ENCODE peak calls at places on chromosomes 5 and 9, in four cellular contexts. W, F, K and E are unnamed samples.
A peak's percentile ranks its signal among the peaks of the same experiment; 100 is the strongest.

GRCh38 chr9:19759066-19759465 is 29.8 kb downstream of the SLC24A2 start:
- DNase-seq in W (no peak), F (no peak), K (no peak), E (no peak)

GRCh38 chr5:113345261-113345940 is 89.4 kb downstream of the TSSK1B start:
- DNase-seq in W (no peak), F (peak; percentile 80), K (no peak), E (no peak)

GRCh38 chr5:137113161-137113560 is 386.0 kb downstream of the SPOCK1 start:
- DNase-seq in W (no peak), F (no peak), K (no peak), E (no peak)

GRCh38 chr5:93151896-93152295 is 429.1 kb downstream of the NR2F1-AS1 start:
- DNase-seq in W (no peak), F (no peak), K (no peak), E (no peak)

GRCh38 chr5:30832519-30832918 is 361.0 kb upstream of the CDH6 start:
- DNase-seq in W (no peak), F (peak; percentile 3), K (no peak), E (no peak)

GRCh38 chr5:139138790-139139189 is 59.4 kb downstream of the SIL1 start:
- DNase-seq in W (no peak), F (peak; percentile 55), K (peak; percentile 33), E (no peak)

GRCh38 chr9:34568783-34569182 is 20.7 kb downstream of the CNTFR start:
- DNase-seq in W (no peak), F (no peak), K (no peak), E (no peak)

GRCh38 chr5:15560421-15560820 is 60.4 kb downstream of the FBXL7 start:
- DNase-seq in W (no peak), F (no peak), K (no peak), E (no peak)

GRCh38 chr5:174314261-174314660 is 268.8 kb downstream of the NSG2 start:
- DNase-seq in W (no peak), F (no peak), K (no peak), E (no peak)

GRCh38 chr9:130215341-130216119 is 43.3 kb downstream of the NCS1 start:
- DNase-seq in W (no peak), F (peak; percentile 78), K (no peak), E (no peak)

GRCh38 chr5:153551537-153552079 is 61.1 kb downstream of the GRIA1 start:
- DNase-seq in W (no peak), F (peak; percentile 89), K (no peak), E (peak; percentile 51)

GRCh38 chr5:11903614-11904269 is 504 bp downstream of the CTNND2 start:
- DNase-seq in W (peak; percentile 76), F (no peak), K (no peak), E (no peak)

GRCh38 chr9:111263116-111263515 is 66.9 kb downstream of the OR2K2 start:
- DNase-seq in W (no peak), F (no peak), K (no peak), E (no peak)

GRCh38 chr9:78074385-78075291 is 43.0 kb upstream of the GNAQ start:
- DNase-seq in W (no peak), F (peak; percentile 21), K (no peak), E (no peak)

GRCh38 chr5:79513519-79514390 is at the start of gene HOMER1:
- DNase-seq in W (peak; percentile 88), F (peak; percentile 77), K (peak; percentile 82), E (peak; percentile 51)

GRCh38 chr5:1101991-1102713 is 9.7 kb downstream of the SLC12A7 start:
- DNase-seq in W (no peak), F (peak; percentile 31), K (peak; percentile 61), E (no peak)

GRCh38 chr5:55173696-55174101 is 722 bp upstream of the CDC20B start:
- DNase-seq in W (no peak), F (no peak), K (no peak), E (no peak)

GRCh38 chr5:108536321-108536720 is 154.4 kb upstream of the FBXL17 start:
- DNase-seq in W (no peak), F (no peak), K (no peak), E (no peak)

GRCh38 chr5:144198386-144198785 is 27.7 kb downstream of the KCTD16 start:
- DNase-seq in W (no peak), F (no peak), K (no peak), E (no peak)

DNA sequence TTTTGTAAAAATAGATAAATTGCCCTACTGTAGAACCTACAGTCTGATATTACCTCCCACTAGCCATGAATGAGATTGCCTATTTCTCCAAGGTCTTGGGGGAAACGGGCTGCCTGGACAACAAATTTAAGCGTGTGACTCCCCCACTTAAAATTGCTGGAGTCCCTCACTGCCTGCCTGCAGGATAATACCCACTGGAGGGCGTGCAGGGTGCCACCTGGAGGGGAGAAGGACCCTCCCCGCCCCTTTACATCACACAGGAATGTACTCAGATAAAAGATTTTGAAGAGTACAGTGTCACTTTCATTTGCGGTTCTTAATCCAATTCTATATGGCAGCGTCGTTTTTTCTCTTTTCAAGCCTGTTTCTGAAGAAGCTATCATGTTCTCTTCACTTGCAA is 6.2 kb upstream of the TRIM7 start:
- DNase-seq in W (no peak), F (no peak), K (no peak), E (no peak)
- TF ChIP-seq CTCF in W (no peak), F (no peak), K (no peak), E (no peak)

DNA sequence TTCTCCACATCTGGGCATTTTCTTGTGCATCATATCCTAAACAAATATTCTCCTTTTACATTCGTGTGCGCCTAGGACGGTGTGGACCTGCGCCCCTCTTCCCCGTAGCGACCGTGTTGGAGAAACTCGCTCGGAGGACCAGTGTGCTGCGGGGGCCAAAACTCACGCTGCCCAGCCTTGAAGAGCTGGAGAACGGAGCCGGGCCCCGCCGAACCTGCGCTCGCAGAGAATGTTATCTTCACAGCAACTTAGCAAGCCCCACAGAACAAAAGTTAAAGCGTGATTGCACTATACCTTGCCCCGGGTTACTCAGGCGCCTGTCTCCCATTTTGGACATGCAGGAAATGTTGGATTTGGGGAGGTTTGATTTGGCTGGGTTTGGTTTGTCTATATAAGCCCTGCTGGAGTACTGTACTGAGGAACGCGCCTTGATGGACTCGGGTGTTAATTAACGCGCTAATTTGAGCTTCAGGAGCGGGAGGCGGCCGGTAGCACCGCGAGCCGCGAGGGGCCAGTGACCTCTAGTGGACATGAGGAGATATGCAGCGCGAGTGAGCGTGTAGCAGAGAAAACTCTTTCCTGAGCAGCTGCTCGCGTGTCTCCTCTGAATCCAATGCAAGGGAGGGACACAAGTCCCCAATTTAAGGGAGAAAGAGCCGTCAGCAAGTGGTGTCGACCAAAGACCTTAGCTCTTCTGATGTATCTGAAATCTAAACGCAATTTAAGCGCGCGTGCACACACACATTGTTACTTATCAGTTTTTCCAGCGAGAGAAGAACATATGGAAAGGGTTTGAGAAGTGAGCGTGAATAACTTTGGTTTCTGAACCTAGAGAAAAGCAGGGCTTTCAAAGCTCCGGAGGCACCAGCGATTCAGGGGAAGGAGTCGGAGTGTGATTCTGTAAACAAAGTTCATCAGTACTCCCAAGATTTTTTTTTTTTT is 192.1 kb downstream of the MEF2C start:
- DNase-seq in W (no peak), F (peak; percentile 67), K (peak; percentile 66), E (no peak)
- TF ChIP-seq CTCF in W (peak; percentile 99), F (peak; percentile 99), K (peak; percentile 99), E (no peak)

GRCh38 chr5:32712463-32713395 is 1.6 kb downstream of the NPR3 start:
- DNase-seq in W (no peak), F (no peak), K (no peak), E (no peak)
- TF ChIP-seq CTCF in W (no peak), F (no peak), K (peak; percentile 8), E (peak; percentile 13)

GRCh38 chr9:121825481-121825830 is 174.0 kb downstream of the DAB2IP start:
- DNase-seq in W (no peak), F (no peak), K (no peak), E (no peak)

GRCh38 chr9:121822093-121823085 is 171.0 kb downstream of the DAB2IP start:
- DNase-seq in W (peak; percentile 48), F (no peak), K (no peak), E (no peak)

GRCh38 chr9:121823451-121824169 is 172.2 kb downstream of the DAB2IP start:
- DNase-seq in W (peak; percentile 16), F (no peak), K (no peak), E (no peak)

GRCh38 chr9:121826711-121827110 is 175.3 kb downstream of the DAB2IP start:
- DNase-seq in W (peak; percentile 58), F (no peak), K (no peak), E (no peak)

GRCh38 chr9:121824651-121825480 is 173.4 kb downstream of the DAB2IP start:
- DNase-seq in W (no peak), F (no peak), K (no peak), E (no peak)
- TF ChIP-seq CTCF in W (no peak), F (no peak), K (no peak), E (no peak)

GRCh38 chr5:9851458-9851857 is 221.3 kb upstream of the TAS2R1 start:
- DNase-seq in W (no peak), F (peak; percentile 69), K (no peak), E (peak; percentile 82)
- TF ChIP-seq CTCF in W (peak; percentile 31), F (peak; percentile 58), K (no peak), E (peak; percentile 59)